ENCODE peak calls at places on chromosome 5, in four cellular contexts. Z is heart left ventricle, T is progenitor cell of endocrine pancreas, P is astrocyte of the spinal cord. W is an unnamed sample.

GRCh38 chr5:172875372-172876279 is 41.6 kb downstream of the ERGIC1 start:
- DNase-seq in T (no peak), Z (no peak), P (no peak), W (no peak)

GRCh38 chr5:117973785-117974184 is 1014.6 kb downstream of the DTWD2 start:
- DNase-seq in P (no peak), Z (no peak), T (no peak), W (no peak)

GRCh38 chr5:172347653-172348052 is 64.1 kb upstream of the UBTD2 start:
- DNase-seq in P (no peak), T (no peak), Z (no peak), W (no peak)

GRCh38 chr5:149271717-149272558 is at the start of gene AFAP1L1:
- DNase-seq in Z (peak; percentile 86), T (peak; percentile 19), P (peak; percentile 17), W (peak; percentile 67)

GRCh38 chr5:30156156-30156555 is 1037.3 kb upstream of the CDH6 start:
- DNase-seq in Z (no peak), T (no peak), P (peak; percentile 3), W (no peak)

GRCh38 chr5:133967715-133968056 is 739 bp downstream of the C5orf15 start:
- DNase-seq in P (peak; percentile 45), Z (peak; percentile 30), T (no peak), W (no peak)

GRCh38 chr5:75037106-75037505 is 15.3 kb downstream of the GCNT4 start:
- DNase-seq in P (peak; percentile 74), Z (no peak), T (no peak), W (no peak)

GRCh38 chr5:27437594-27438200 is 399.3 kb upstream of the CDH9 start:
- DNase-seq in T (no peak), Z (no peak), P (peak; percentile 33), W (no peak)

GRCh38 chr5:176816043-176816745 is 5.8 kb downstream of the UNC5A start:
- DNase-seq in T (no peak), P (no peak), Z (no peak), W (no peak)

GRCh38 chr5:160497897-160498296 is 76.2 kb downstream of the PTTG1 start:
- DNase-seq in Z (no peak), P (no peak), T (no peak), W (no peak)

W was measured in ecto neural progenitor cell.